ENCODE peak calls at places on chromosomes 11 and 22, in five cellular contexts. T, Y, Q, R and W are unnamed samples.

GRCh38 chr11:57937431-57937830 is 86.2 kb upstream of the OR9Q1 start:
- DNase-seq in Q (no peak), Y (no peak), R (no peak), T (no peak), W (no peak)

GRCh38 chr11:65016705-65017104 is 2.7 kb downstream of the ARL2 start:
- DNase-seq in Q (no peak), T (no peak), R (no peak), Y (peak; percentile 40), W (no peak)

GRCh38 chr22:42764895-42765363 is 44.3 kb upstream of the A4GALT start:
- DNase-seq in R (no peak), Y (no peak), T (no peak), Q (no peak), W (no peak)

GRCh38 chr11:2297623-2298030 is 4.1 kb downstream of the C11orf21 start:
- DNase-seq in Y (no peak), Q (no peak), R (no peak), T (no peak), W (no peak)

GRCh38 chr11:46170797-46171196 is 49.5 kb upstream of the PHF21A start:
- DNase-seq in Y (no peak), Q (peak; percentile 80), R (no peak), T (no peak), W (no peak)

GRCh38 chr11:72432347-72433287 is 1.7 kb downstream of the CLPB start:
- DNase-seq in T (no peak), Y (no peak), R (no peak), Q (no peak), W (no peak)

GRCh38 chr22:46297151-46297819 is 615 bp downstream of the GTSE1 start:
- DNase-seq in Y (peak; percentile 54), R (no peak), Q (no peak), T (peak; percentile 27), W (no peak)

GRCh38 chr22:25060522-25061071 is 108.1 kb downstream of the KIAA1671 start:
- DNase-seq in R (no peak), T (no peak), Q (no peak), Y (no peak), W (no peak)

GRCh38 chr11:102469196-102469821 is 16.7 kb upstream of the TMEM123 start:
- DNase-seq in Q (no peak), R (no peak), T (peak; percentile 76), Y (no peak), W (no peak)

GRCh38 chr11:69496631-69497220 is 15.3 kb downstream of the LINC01488 start:
- DNase-seq in Y (no peak), Q (no peak), T (no peak), R (no peak), W (no peak)

GRCh38 chr22:16845881-16846280 is 20.7 kb upstream of the XKR3 start:
- DNase-seq in T (no peak), R (no peak), Q (no peak), Y (no peak), W (no peak)

GRCh38 chr11:27509953-27510352 is 3.4 kb upstream of the LIN7C start:
- DNase-seq in T (no peak), Y (no peak), R (no peak), Q (no peak), W (no peak)

GRCh38 chr11:41031571-41032060 is 427.8 kb downstream of the LRRC4C start:
- DNase-seq in T (no peak), Y (no peak), Q (no peak), R (no peak), W (no peak)

GRCh38 chr11:62632492-62632891 is 10.7 kb upstream of the B3GAT3 start:
- DNase-seq in Q (no peak), Y (no peak), T (no peak), R (no peak), W (no peak)

GRCh38 chr11:42766191-42766590 is 545.6 kb upstream of the API5 start:
- DNase-seq in R (no peak), T (no peak), Q (peak; percentile 52), Y (no peak), W (no peak)

GRCh38 chr11:42764936-42765335 is 546.9 kb upstream of the API5 start:
- DNase-seq in T (no peak), Q (no peak), Y (no peak), R (no peak), W (no peak)

GRCh38 chr11:42772886-42773285 is 538.9 kb upstream of the API5 start:
- DNase-seq in Y (no peak), R (no peak), Q (no peak), T (no peak), W (no peak)

GRCh38 chr11:42770444-42771065 is 541.2 kb upstream of the API5 start:
- DNase-seq in T (no peak), Q (no peak), R (no peak), Y (peak; percentile 48), W (no peak)

GRCh38 chr11:42768576-42768975 is 543.2 kb upstream of the API5 start:
- DNase-seq in Y (no peak), R (no peak), Q (no peak), T (no peak), W (no peak)
- H3K4me3 ChIP-seq in Y (no peak overlapping the region), R (no peak overlapping the region), Q (no peak overlapping the region), T (no peak overlapping the region), W (no peak overlapping the region)

DNA sequence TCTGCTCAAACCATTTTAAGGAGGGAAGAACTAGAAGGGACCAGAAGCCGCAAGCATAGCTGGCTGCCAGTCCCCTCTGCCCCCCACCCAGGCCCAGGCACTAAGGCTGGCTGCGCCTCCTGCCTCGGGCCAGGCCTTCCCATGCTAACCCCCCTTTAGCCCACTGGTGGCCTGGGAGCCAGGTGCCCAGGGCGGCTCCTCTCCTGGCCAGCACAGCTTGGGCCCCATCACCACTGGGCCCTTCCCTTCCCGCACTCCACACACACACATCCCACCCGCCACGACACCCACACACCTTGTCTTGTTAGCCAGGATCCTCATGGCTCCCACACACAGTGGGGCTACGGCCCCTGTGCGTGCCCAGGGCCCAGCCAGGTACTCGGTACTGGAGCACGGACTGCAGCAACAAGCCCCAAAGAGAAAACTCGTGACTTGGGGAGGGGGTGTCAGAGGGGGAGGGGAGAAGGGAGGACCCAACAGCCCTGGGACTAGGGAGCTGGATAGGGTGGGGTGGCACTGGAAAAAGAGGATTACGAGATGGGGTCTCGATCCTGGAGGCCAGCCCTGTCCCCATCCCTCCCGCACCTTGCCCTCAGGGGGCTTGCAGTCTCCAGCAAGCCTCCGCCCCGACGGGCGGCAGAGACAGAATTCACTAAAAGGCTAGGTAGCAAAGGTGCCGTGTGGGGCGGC is 16.0 kb downstream of the BCL9L start:
- DNase-seq in Q (no peak), T (peak; percentile 33), R (no peak), Y (peak; percentile 35), W (no peak)
- H3K4me3 ChIP-seq in Q (no peak overlapping the region), T (peak overlapping the region; percentile 32), R (no peak overlapping the region), Y (peak overlapping the region; percentile 55), W (peak overlapping the region; percentile 42)

GRCh38 chr11:35082322-35083180 is 56.4 kb upstream of the CD44 start:
- DNase-seq in Y (peak; percentile 50), T (peak; percentile 88), R (peak; percentile 93), Q (no peak), W (no peak)

GRCh38 chr11:35079581-35079980 is 59.4 kb upstream of the CD44 start:
- DNase-seq in Y (no peak), Q (no peak), T (no peak), R (no peak), W (no peak)

GRCh38 chr11:35085766-35086165 is 53.2 kb upstream of the CD44 start:
- DNase-seq in Q (no peak), Y (no peak), R (no peak), T (no peak), W (no peak)

GRCh38 chr11:35084817-35085424 is 54.0 kb upstream of the CD44 start:
- DNase-seq in Y (no peak), R (no peak), Q (no peak), T (no peak), W (no peak)

DNA sequence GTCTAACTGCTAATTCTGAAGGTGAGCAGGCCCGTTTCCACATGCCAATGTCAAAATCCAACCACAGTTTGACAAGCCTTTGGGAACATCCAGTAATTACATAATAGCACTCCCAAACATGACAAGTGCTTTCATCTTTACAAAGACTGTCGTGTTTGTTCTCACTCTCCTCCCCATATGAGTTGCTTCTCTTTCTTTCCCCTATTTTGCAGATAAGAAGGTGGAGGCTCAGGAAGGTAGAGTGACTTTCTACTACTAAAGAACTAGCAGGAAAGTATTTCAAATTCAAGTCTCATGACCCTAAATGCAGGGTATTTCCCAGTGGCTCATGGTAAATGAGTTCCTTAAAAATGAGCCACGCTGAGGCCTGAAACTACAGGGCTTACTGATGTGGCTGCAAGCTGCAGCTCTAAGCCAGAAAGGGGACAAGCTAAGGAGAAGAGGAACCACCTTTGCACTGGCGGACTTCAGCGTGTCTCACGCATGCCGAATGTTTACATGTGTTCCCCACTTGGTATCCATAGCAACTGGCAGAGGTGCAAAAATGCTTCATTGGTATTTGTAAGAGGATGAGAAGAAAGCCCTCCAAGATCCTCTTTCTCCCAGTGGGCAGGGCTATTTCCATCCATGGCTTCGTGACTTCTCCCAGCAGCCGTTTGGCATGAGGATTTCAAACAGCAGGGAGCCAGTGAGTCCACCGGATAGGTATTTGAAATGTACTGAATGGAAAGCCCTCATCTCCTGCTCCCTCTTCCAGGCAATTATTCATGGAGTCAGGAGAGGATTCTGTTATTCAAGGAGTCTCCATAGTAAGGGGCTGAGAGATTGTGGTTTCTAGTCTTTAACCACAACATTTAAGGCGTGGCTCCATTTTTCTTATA is 55.5 kb upstream of the CD44 start:
- DNase-seq in Q (no peak), Y (peak; percentile 37), T (peak; percentile 100), R (peak; percentile 81), W (peak; percentile 98)
- H3K4me3 ChIP-seq in Q (no peak overlapping the region), Y (no peak overlapping the region), T (no peak overlapping the region), R (peak overlapping the region; percentile 50), W (no peak overlapping the region)

GRCh38 chr11:94401773-94402265 is 600 bp upstream of the GPR83 start:
- DNase-seq in R (no peak), Y (peak; percentile 29), Q (no peak), T (no peak), W (no peak)
- H3K4me3 ChIP-seq in R (no peak overlapping the region), Y (peak overlapping the region; percentile 75), Q (no peak overlapping the region), T (peak overlapping the region; percentile 40), W (peak overlapping the region; percentile 47)

GRCh38 chr22:36415415-36416168 is 27.8 kb upstream of the MYH9 start:
- DNase-seq in R (no peak), T (no peak), Q (no peak), Y (peak; percentile 41), W (no peak)

GRCh38 chr22:36417281-36417686 is 29.5 kb upstream of the MYH9 start:
- DNase-seq in Q (no peak), T (peak; percentile 50), Y (peak; percentile 45), R (no peak), W (no peak)

GRCh38 chr22:36422287-36423014 is 34.7 kb upstream of the MYH9 start:
- DNase-seq in T (no peak), Y (no peak), R (no peak), Q (no peak), W (no peak)

GRCh38 chr22:36419912-36420882 is 32.4 kb upstream of the MYH9 start:
- DNase-seq in Q (no peak), Y (no peak), T (no peak), R (no peak), W (no peak)

DNA sequence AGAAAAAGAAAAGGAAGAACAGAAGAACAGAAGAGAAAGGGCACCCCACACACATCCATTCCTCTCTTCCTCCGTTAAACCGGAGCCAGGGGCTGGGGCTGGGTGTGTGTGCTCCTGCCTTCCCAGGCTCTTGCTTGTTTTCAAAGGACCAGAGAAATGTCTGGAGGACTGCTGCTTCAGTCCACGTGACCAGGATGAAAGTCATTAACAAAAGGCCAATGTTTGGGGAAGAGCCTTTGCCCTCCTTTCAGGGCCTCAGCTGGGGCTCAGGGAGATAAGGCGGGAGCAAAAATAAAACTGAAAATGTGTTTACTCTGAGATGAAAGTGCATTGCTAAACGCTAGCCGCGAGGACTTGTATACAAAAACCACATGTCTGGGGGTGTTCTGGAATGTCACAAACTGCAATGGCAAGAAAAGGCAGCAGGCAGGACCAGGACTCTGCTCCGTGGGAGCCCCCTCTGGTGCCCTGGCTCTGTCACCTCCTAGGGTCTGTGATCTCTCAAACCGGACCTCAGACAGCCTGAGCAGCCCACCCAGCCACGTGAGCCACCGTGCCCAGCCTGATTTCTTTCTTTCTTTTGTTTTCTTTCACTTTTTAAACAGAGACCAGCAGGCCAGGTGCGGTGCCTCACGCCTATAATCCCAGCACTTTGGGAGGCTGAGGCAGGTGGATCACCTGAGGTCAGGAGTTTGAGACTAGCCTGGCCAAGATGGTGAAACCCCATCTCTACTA is 31.6 kb upstream of the MYH9 start:
- DNase-seq in R (no peak), T (peak; percentile 46), Y (peak; percentile 38), Q (no peak), W (no peak)
- H3K4me3 ChIP-seq in R (no peak overlapping the region), T (no peak overlapping the region), Y (no peak overlapping the region), Q (no peak overlapping the region), W (no peak overlapping the region)